ENCODE peak calls at places on chromosomes 12 and 14, in seven cellular contexts. G is heart right ventricle, V is choroid plexus epithelial cell, U is psoas muscle, S is hepatocyte, Z is fibroblast of the aortic adventitia, M is astrocyte. K is an unnamed sample.

GRCh38 chr14:33430414-33430813 is 491.7 kb downstream of the NPAS3 start:
- DNase-seq in G (no peak), V (no peak), U (no peak), S (no peak), Z (no peak), M (no peak), K (no peak)

GRCh38 chr14:100031506-100032281 is 33.5 kb upstream of the EVL start:
- DNase-seq in G (no peak), V (peak; percentile 99), U (peak; percentile 28), S (peak; percentile 78), Z (peak; percentile 99), M (peak; percentile 98), K (peak; percentile 98)

GRCh38 chr14:39175445-39176262 is 600 bp downstream of the PNN start:
- DNase-seq in G (no peak), V (peak; percentile 39), U (no peak), S (peak; percentile 58), Z (no peak), M (peak; percentile 23), K (peak; percentile 24)

GRCh38 chr14:50363734-50364113 is 33.0 kb downstream of the CDKL1 start:
- DNase-seq in G (no peak), V (peak; percentile 36), U (no peak), S (no peak), Z (peak; percentile 56), M (no peak), K (peak; percentile 52)

GRCh38 chr12:95548539-95549391 is 2.5 kb downstream of the USP44 start:
- DNase-seq in G (peak; percentile 48), V (no peak), U (peak; percentile 53), S (peak; percentile 71), Z (peak; percentile 21), M (no peak), K (no peak)

GRCh38 chr14:30375280-30375892 is 183.6 kb upstream of the G2E3 start:
- DNase-seq in G (peak; percentile 42), V (peak; percentile 78), U (peak; percentile 37), S (peak; percentile 71), Z (peak; percentile 37), M (peak; percentile 11), K (peak; percentile 64)

GRCh38 chr12:116390656-116391335 is 113.3 kb upstream of the MED13L start:
- DNase-seq in G (no peak), V (no peak), U (no peak), S (no peak), Z (no peak), M (no peak), K (no peak)

GRCh38 chr14:51581017-51581881 is 70.5 kb upstream of the FRMD6 start:
- DNase-seq in G (no peak), V (peak; percentile 60), U (no peak), S (peak; percentile 33), Z (peak; percentile 93), M (peak; percentile 97), K (peak; percentile 59)

GRCh38 chr14:68249534-68250517 is 430.2 kb downstream of the RAD51B start:
- DNase-seq in G (no peak), V (peak; percentile 78), U (no peak), S (peak; percentile 38), Z (peak; percentile 78), M (peak; percentile 73), K (peak; percentile 69)

GRCh38 chr14:59631237-59631636 is 54.6 kb upstream of the CCDC175 start:
- DNase-seq in G (no peak), V (peak; percentile 13), U (no peak), S (no peak), Z (no peak), M (no peak), K (peak; percentile 1)

GRCh38 chr14:76236172-76237130 is 84.7 kb downstream of the GPATCH2L start:
- DNase-seq in G (no peak), V (no peak), U (no peak), S (no peak), Z (peak; percentile 5), M (peak; percentile 22), K (no peak)

GRCh38 chr12:88111074-88111652 is 30.7 kb downstream of the CEP290 start:
- DNase-seq in G (no peak), V (peak; percentile 80), U (no peak), S (peak; percentile 44), Z (peak; percentile 71), M (peak; percentile 26), K (peak; percentile 74)

GRCh38 chr12:30537228-30537627 is 158.4 kb downstream of the IPO8 start:
- DNase-seq in G (no peak), V (no peak), U (no peak), S (no peak), Z (no peak), M (no peak), K (no peak)

GRCh38 chr12:110778801-110779577 is 36.3 kb upstream of the PPP1CC start:
- DNase-seq in G (no peak), V (no peak), U (no peak), S (no peak), Z (no peak), M (no peak), K (no peak)

GRCh38 chr12:131104464-131105350 is 151.0 kb downstream of the ADGRD1 start:
- DNase-seq in G (peak; percentile 90), V (peak; percentile 67), U (peak; percentile 82), S (peak; percentile 90), Z (peak; percentile 56), M (peak; percentile 6), K (peak; percentile 67)

GRCh38 chr12:120361506-120362208 is 7.3 kb downstream of the MSI1 start:
- DNase-seq in G (peak; percentile 71), V (peak; percentile 81), U (peak; percentile 53), S (peak; percentile 91), Z (peak; percentile 45), M (peak; percentile 71), K (peak; percentile 68)

GRCh38 chr12:120364487-120364886 is 4.5 kb downstream of the MSI1 start:
- DNase-seq in G (no peak), V (no peak), U (no peak), S (no peak), Z (no peak), M (no peak), K (no peak)

GRCh38 chr12:120362516-120363273 is 6.3 kb downstream of the MSI1 start:
- DNase-seq in G (no peak), V (no peak), U (no peak), S (peak; percentile 45), Z (no peak), M (no peak), K (no peak)

GRCh38 chr12:120365675-120366340 is 3.2 kb downstream of the MSI1 start:
- DNase-seq in G (no peak), V (no peak), U (no peak), S (peak; percentile 62), Z (no peak), M (no peak), K (no peak)

DNA sequence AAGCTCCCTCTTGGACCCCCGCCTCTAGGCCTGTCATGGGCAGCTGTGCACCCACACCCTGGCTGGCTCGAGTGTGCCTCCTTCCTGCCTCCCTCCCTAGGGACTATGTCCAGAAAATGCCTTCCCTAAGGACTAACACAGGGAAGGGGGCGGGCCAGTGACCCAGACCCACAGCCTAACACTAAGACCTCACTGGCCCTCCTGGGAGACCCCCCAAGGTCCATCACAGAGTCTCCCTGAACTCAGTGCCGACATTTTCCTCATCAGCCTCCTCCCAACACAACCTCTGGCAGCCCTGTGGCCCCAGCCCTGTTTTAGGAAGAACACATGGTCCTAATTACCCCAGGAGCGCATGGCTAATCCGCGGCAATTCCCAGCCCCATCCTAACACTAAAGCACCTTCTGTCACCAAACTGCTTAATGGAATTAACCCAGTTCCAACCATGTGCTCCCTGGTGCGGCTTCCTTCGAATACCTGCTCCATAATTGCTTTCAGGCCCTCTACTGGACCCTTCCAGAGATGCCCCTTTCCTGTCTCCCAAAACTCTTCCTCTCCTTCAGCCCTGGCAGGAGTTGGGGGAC is 5.6 kb downstream of the MSI1 start:
- DNase-seq in G (no peak), V (no peak), U (no peak), S (no peak), Z (no peak), M (no peak), K (no peak)
- TF ChIP-seq CTCF in G (no peak), V (no peak), U (no peak), S (no peak), Z (no peak), M (no peak), K (no peak)

DNA sequence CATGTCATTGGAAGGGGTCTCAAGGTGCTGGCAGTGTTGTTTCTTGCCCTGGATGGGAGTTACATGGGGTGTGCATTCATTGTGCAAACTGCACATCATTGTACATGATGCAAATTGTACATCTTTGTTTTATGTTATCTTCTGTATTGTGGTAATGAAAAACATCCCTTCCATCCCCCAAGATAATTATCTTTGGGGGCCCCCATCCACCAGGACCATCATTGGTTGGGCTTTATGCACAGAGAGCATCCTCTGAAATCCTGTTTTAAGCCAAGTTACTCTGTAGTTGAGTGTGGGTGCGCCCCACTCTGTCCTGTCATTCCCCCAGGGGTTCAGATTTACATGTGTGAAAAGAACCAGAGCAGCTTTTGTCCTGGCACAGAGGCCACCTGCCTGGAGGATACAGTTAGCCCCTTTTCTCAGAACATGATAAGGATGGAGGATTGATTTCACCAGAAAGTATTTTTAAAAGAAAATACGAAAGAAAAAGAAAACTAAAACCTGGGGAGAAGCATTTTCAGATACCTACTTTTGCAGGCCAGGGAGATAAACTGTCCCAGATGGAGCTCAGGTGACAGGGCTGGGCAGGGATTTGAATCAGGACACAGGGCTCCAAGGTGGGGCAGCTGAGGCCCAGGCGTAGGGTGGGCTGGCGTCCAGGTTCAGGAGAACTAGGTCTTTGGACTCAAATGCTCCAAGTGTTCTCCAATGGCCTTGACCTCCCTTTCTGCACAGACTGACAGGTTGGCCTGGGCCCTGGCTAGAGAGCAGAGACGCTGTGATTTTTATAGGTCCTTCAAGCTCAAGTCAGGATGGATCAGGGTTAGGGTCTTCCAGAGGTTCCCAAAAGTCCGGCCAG is 17.2 kb downstream of the WSCD2 start:
- DNase-seq in G (no peak), V (no peak), U (no peak), S (no peak), Z (no peak), M (no peak), K (no peak)
- H3K4me3 ChIP-seq in G (no peak overlapping the region), V (no peak overlapping the region), U (no peak overlapping the region), S (no peak overlapping the region), Z (no peak overlapping the region), M (no peak overlapping the region), K (no peak overlapping the region)

DNA sequence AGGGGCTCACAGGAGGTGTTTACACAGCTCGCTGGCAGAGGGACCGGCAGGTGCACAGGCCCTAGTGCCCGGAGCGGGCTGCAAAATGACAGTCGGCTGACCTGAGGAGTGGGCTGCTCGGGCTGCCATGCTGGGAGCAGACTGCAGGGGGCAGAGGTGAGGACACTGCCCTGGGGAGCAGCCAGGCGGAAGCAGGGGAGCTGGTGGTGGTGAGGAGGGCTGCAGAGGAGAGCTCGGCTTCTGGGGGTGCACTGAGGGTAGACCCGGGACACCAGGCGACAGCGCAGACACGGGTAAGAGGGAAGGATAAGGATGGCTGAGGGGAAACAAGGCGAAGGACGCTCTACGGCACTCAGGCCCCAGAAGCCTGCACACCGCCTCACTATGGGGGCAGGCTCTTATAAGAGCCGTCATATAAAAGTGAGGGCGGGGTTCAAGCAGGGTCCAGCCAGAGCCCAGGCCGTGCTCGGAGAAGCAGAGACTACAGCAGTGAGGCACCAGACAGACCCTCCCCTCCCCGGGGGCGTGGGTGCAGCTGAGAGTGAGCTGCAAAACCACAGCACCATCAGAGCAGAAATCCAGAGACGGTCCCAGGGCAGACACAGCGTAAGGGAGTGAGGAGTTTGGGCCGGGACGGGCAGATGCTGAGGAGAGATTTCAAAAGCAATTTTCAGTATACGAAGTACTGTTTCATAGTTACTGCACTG is 62.5 kb downstream of the CCDC88C start:
- DNase-seq in G (no peak), V (no peak), U (no peak), S (no peak), Z (no peak), M (no peak), K (no peak)
- TF ChIP-seq CTCF in G (peak; percentile 21), V (peak; percentile 30), U (no peak), S (peak; percentile 14), Z (peak; percentile 16), M (no peak), K (peak; percentile 13)

DNA sequence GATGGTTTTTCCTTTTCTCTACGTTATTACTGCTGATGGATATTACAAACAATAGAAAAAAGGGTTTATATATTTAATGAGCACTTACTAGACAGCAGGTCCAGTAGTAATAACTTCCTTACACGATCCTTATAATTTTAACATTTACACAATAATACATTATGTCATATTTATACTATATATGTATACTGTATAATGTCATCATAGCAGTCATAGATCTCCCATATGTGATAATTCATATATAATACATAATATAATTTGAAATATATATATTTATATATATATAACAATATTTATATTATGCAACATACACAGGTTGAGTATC is 92.3 kb downstream of the KSR2 start:
- DNase-seq in G (no peak), V (no peak), U (no peak), S (no peak), Z (no peak), M (no peak), K (no peak)
- H3K4me3 ChIP-seq in G (no peak overlapping the region), V (no peak overlapping the region), U (no peak overlapping the region), S (no peak overlapping the region), Z (no peak overlapping the region), M (no peak overlapping the region), K (no peak overlapping the region)

K was measured in fibroblast of pulmonary artery.